ENCODE peak calls at places on chromosomes 3 and 15, in five cellular contexts. E is body of pancreas, N is HCT116, M is heart left ventricle, P is IMR-90. R is an unnamed sample.

GRCh38 chr3:38837358-38837757 is 21.3 kb upstream of the SCN10A start:
- DNase-seq in P (no peak), N (no peak), M (no peak), E (no peak), R (no peak)

GRCh38 chr3:73716418-73716817 is 91.7 kb upstream of the PDZRN3 start:
- DNase-seq in E (no peak), M (no peak), P (peak; percentile 83), N (no peak), R (no peak)

GRCh38 chr3:8741581-8742355 is 8.2 kb downstream of the CAV3 start:
- DNase-seq in M (peak; percentile 51), E (no peak), P (peak; percentile 86), N (peak; percentile 42), R (no peak)

GRCh38 chr3:154421067-154421466 is 8.9 kb downstream of the GPR149 start:
- DNase-seq in E (no peak), M (no peak), P (no peak), N (no peak), R (no peak)

GRCh38 chr15:68217341-68217740 is 12.2 kb downstream of the CLN6 start:
- DNase-seq in M (no peak), N (no peak), P (no peak), E (no peak), R (peak; percentile 23)

GRCh38 chr15:50109086-50109987 is 9.7 kb downstream of the ATP8B4 start:
- DNase-seq in N (no peak), E (no peak), P (peak; percentile 35), M (no peak), R (no peak)

GRCh38 chr3:114025451-114025850 is 30.9 kb downstream of the CCDC191 start:
- DNase-seq in N (no peak), M (no peak), P (no peak), E (no peak), R (no peak)

GRCh38 chr15:64453689-64454037 is 6.7 kb upstream of the ZNF609 start:
- DNase-seq in P (no peak), N (no peak), E (no peak), M (no peak), R (no peak)

GRCh38 chr3:57877116-57877515 is 121.0 kb downstream of the SLMAP start:
- DNase-seq in E (no peak), P (peak; percentile 89), N (no peak), M (no peak), R (no peak)

GRCh38 chr3:169999433-169999832 is 32.8 kb downstream of the SEC62 start:
- DNase-seq in M (no peak), E (no peak), N (no peak), P (no peak), R (no peak)

GRCh38 chr3:76495216-76495615 is 544.7 kb upstream of the ROBO2 start:
- DNase-seq in E (no peak), M (no peak), P (no peak), N (no peak), R (no peak)

DNA sequence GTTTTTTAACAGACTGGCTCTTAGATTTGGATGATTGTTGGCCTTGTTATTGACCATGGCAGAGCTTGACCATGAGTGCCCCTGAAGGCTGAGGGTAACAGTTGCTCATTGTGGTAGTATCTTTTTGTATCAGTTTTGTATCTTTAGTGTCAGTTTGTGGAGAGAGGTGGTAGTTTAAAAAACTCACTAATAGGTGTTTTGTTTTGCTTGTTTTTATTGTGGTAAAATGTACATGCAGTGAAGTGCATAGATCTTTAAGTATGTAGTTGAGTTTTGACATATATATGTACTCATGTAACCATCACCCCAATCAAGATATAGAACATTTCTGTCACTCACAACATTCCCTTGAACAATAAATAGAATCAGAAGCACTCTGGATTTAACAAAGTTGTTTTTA is 9.8 kb downstream of the GMPS start:
- DNase-seq in N (no peak), M (no peak), P (no peak), E (no peak), R (no peak)
- H3K4me3 ChIP-seq in N (no peak overlapping the region), M (no peak overlapping the region), P (no peak overlapping the region), E (no peak overlapping the region), R (no peak overlapping the region)

DNA sequence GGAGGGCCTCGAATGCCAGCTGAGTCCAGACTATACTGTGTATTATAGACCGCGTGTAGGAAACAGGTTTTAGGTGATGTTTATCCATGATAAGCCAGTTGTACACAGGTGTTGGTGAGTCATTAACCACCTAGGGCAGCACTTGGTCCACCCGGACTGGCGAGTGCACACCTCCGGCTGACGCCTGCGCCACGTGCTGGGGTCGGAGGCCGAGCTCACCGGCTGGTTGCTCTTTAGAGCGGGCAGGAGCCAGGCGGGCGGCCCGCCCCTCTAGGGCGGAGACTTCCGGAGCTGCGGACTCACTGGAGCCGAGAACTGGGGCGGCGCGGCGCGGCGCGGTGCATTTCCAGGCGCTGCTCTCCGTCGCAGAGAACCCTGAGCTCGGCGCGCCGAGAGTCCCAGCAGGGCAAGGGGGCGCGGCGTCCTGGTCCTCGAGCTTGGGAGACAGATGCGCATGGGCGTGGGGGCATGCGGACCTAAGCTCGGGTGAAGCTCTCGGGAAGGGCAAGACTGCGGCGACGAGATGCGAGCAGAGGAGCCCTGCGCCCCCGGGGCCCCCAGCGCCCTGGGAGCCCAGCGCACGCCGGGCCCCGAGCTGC is at the start of gene ESYT3:
- DNase-seq in P (peak; percentile 43), M (peak; percentile 69), E (peak; percentile 92), N (no peak), R (peak; percentile 84)
- TF ChIP-seq POLR2A in P (no peak), M (no peak), E (peak; percentile 55), N (no peak), R (peak; percentile 22)

GRCh38 chr3:192408007-192408655 is 319.2 kb downstream of the FGF12 start:
- DNase-seq in M (peak; percentile 43), E (no peak), N (no peak), P (no peak), R (no peak)
- H3K4me3 ChIP-seq in M (peak overlapping the region; percentile 63), E (no peak overlapping the region), N (no peak overlapping the region), P (no peak overlapping the region), R (no peak overlapping the region)

DNA sequence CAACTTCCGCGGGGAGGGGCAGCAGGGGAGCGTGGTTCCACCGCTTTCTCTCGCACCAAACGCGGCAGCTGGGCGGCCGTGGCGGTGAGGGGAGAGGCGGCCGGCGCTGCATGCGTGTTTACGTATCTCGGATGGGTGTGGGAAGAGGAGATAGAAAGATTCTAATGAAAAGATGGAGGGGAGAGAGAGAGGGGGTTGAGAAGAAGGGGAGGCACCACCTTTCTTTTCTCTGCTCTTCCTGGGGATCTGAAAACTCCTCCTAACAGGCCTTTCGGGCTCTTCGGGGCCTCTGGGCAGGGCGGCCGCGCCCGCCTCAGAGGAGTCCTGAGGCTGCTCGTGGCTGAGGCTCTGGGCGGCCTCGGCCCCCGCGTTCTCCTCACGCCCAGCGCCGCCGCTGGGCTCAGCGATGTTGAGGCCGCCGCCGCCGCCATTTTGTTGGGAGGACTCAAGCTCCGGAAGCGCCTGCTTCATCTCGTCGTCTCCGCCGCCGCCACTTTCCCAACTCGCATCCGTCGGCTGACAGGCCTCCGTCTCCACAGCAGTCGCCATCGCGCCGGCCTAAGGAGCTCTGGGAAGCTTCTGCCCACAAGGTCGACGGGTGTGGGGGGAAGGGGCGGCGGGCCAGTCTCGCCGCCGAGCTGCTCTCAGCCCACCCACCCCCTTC is 475 bp downstream of the TASOR start:
- DNase-seq in N (no peak), E (peak; percentile 75), M (peak; percentile 80), P (peak; percentile 70), R (peak; percentile 74)
- TF ChIP-seq POLR2A in N (no peak), E (peak; percentile 82), M (no peak), P (peak; percentile 88), R (peak; percentile 38)

GRCh38 chr15:75672111-75672602 is 24.4 kb downstream of the SNX33 start:
- DNase-seq in E (no peak), N (no peak), M (no peak), P (no peak), R (no peak)

GRCh38 chr15:75671684-75672083 is 24.0 kb downstream of the SNX33 start:
- DNase-seq in E (no peak), P (no peak), M (no peak), N (no peak), R (no peak)

GRCh38 chr15:75674366-75674765 is 26.7 kb downstream of the SNX33 start:
- DNase-seq in M (no peak), P (no peak), N (no peak), E (no peak), R (no peak)

GRCh38 chr15:75672646-75673425 is 25.1 kb downstream of the SNX33 start:
- DNase-seq in M (no peak), P (peak; percentile 91), E (peak; percentile 64), N (no peak), R (no peak)

GRCh38 chr15:75673426-75674247 is 25.9 kb downstream of the SNX33 start:
- DNase-seq in M (peak; percentile 91), N (no peak), P (peak; percentile 70), E (peak; percentile 55), R (peak; percentile 65)
- H3K4me3 ChIP-seq in M (no peak overlapping the region), N (no peak overlapping the region), P (no peak overlapping the region), E (no peak overlapping the region), R (no peak overlapping the region)

DNA sequence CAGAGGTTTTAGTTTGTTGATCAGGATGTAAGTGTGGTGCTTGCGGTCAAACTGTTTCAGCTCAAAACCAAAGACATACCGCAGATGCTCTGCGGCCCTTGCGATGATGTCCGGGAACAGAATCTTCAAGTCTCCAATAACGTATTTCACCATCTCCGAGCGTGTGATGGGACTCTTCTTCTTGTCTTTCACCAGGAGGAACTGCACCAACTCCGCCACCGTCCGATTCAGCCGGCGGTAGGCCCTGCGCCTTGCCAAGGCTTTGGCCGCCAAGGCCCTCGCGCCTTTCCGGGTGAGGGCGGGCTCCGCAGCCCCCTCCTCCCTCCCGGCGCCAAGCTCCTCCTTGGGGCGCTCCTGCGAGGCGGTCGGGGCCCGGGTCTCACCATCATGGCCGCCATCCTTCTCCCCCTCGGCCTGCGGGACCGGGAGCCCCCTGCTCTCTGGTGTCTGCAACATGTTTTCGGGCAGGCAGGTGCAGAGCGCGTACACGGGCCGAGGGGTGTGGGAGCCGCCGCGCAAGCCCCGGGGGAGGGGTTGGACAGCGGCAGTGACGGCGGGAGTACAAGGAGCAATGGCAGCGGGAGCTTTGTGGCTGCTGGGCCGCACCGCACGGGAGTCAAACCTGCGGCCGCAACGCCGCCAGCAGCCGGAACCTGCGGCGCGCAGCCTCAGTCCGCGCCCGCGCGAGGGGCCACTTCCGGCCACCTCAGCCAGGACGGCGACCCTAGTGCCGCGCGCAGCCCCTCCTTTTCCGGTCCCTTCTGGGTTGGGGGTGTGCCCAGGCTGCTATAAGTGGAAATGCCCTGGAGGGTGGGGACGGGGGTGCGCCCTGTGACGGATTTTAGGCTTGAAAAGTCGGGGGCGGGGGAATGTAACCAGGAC is at the start of gene MAGEF1:
- DNase-seq in M (peak; percentile 92), E (peak; percentile 87), P (peak; percentile 81), N (peak; percentile 66), R (peak; percentile 86)
- TF ChIP-seq POLR2A in M (no peak), E (peak; percentile 90), P (peak; percentile 56), N (peak; percentile 66), R (peak; percentile 55)

GRCh38 chr3:31226331-31226730 is 306.4 kb upstream of the STT3B start:
- DNase-seq in N (no peak), P (no peak), E (no peak), M (no peak), R (peak; percentile 78)
- H3K4me3 ChIP-seq in N (no peak overlapping the region), P (no peak overlapping the region), E (no peak overlapping the region), M (no peak overlapping the region), R (no peak overlapping the region)

GRCh38 chr3:42804831-42805821 is 836 bp upstream of the HIGD1A start:
- DNase-seq in E (peak; percentile 64), P (no peak), N (no peak), M (peak; percentile 49), R (no peak)

GRCh38 chr3:42801784-42802183 is 2.5 kb downstream of the HIGD1A start:
- DNase-seq in N (no peak), M (no peak), E (no peak), P (no peak), R (no peak)

GRCh38 chr3:42804113-42804830 is at the start of gene HIGD1A:
- DNase-seq in M (peak; percentile 98), P (peak; percentile 92), E (peak; percentile 97), N (peak; percentile 86), R (peak; percentile 94)

GRCh38 chr3:42803800-42804112 is 534 bp downstream of the HIGD1A start:
- DNase-seq in P (no peak), N (no peak), E (peak; percentile 49), M (peak; percentile 61), R (peak; percentile 32)

GRCh38 chr3:42802876-42803799 is 1.2 kb downstream of the HIGD1A start:
- DNase-seq in M (no peak), P (peak; percentile 22), E (peak; percentile 19), N (no peak), R (no peak)
- TF ChIP-seq POLR2A in M (no peak), P (no peak), E (no peak), N (no peak), R (no peak)

R was measured in Peyer's patch.